ENCODE peak calls at places on chromosome 4, in ten cellular contexts. A is suprapubic skin, V is right lobe of liver, T is body of pancreas, Y is HCT116, X is ovary, M is Peyer's patch, J is IMR-90, L is stomach, C is heart left ventricle. K is an unnamed sample.
A peak's percentile ranks its signal among the peaks of the same experiment; 100 is the strongest.

GRCh38 chr4:16722386-16722785 is 176.1 kb downstream of the LDB2 start:
- DNase-seq in V (no peak), A (no peak), T (no peak), X (no peak), Y (no peak), J (no peak), M (no peak), L (no peak), C (no peak), K (no peak)

GRCh38 chr4:100510551-100510950 is 7.3 kb downstream of the EMCN start:
- DNase-seq in Y (no peak), X (no peak), T (no peak), M (no peak), C (no peak), J (no peak), V (no peak), A (no peak), L (no peak), K (no peak)

GRCh38 chr4:123024710-123025109 is 102.3 kb upstream of the NUDT6 start:
- DNase-seq in T (no peak), V (no peak), A (no peak), L (no peak), J (no peak), X (no peak), Y (no peak), C (no peak), M (no peak), K (no peak)

GRCh38 chr4:141571793-141572192 is 64.6 kb upstream of the IL15 start:
- DNase-seq in Y (no peak), C (no peak), M (no peak), V (no peak), L (no peak), X (no peak), J (no peak), A (no peak), T (no peak), K (no peak)

GRCh38 chr4:185004562-185005208 is 13.6 kb upstream of the HELT start:
- DNase-seq in V (peak; percentile 43), J (no peak), L (peak; percentile 55), M (no peak), T (peak; percentile 44), C (peak; percentile 27), A (no peak), Y (no peak), X (no peak), K (no peak)

GRCh38 chr4:113618205-113618604 is 143.3 kb downstream of the CAMK2D start:
- DNase-seq in A (no peak), X (no peak), C (no peak), V (no peak), L (no peak), J (no peak), Y (no peak), T (no peak), M (no peak), K (no peak)

GRCh38 chr4:20252656-20253271 is 1.1 kb downstream of the SLIT2 start:
- DNase-seq in T (peak; percentile 29), J (peak; percentile 39), M (peak; percentile 46), X (peak; percentile 36), A (peak; percentile 67), C (peak; percentile 18), Y (no peak), L (no peak), V (peak; percentile 20), K (peak; percentile 17)

GRCh38 chr4:168831919-168832745 is 177.9 kb downstream of the CBR4 start:
- DNase-seq in L (peak; percentile 88), J (peak; percentile 78), X (peak; percentile 90), V (peak; percentile 84), T (peak; percentile 79), M (peak; percentile 87), Y (peak; percentile 32), C (peak; percentile 78), A (peak; percentile 89), K (peak; percentile 80)

GRCh38 chr4:70991596-70991995 is 1.9 kb upstream of the DCK start:
- DNase-seq in A (no peak), J (no peak), C (no peak), M (no peak), L (no peak), Y (no peak), T (no peak), V (no peak), X (no peak), K (no peak)

GRCh38 chr4:101331017-101331416 is 16.3 kb downstream of the PPP3CA start:
- DNase-seq in M (no peak), C (no peak), L (no peak), V (no peak), Y (no peak), X (no peak), T (no peak), A (no peak), J (no peak), K (no peak)

GRCh38 chr4:130705023-130705422 is 1609.1 kb downstream of the C4orf33 start:
- DNase-seq in L (no peak), V (no peak), Y (no peak), T (no peak), A (no peak), J (no peak), C (no peak), X (no peak), M (no peak), K (no peak)

GRCh38 chr4:186946682-186947294 is 223.1 kb upstream of the FAT1 start:
- DNase-seq in X (no peak), M (peak; percentile 74), L (peak; percentile 42), C (no peak), A (no peak), V (peak; percentile 34), Y (peak; percentile 79), T (peak; percentile 87), J (peak; percentile 34), K (no peak)

GRCh38 chr4:18691431-18692200 is 670.1 kb upstream of the LCORL start:
- DNase-seq in C (no peak), V (no peak), A (no peak), L (no peak), Y (no peak), T (no peak), M (no peak), J (no peak), X (no peak), K (no peak)

GRCh38 chr4:8745036-8745827 is 126.4 kb downstream of the HMX1 start:
- DNase-seq in L (no peak), A (peak; percentile 18), X (peak; percentile 4), M (peak; percentile 17), Y (no peak), T (no peak), C (peak; percentile 2), J (no peak), V (peak; percentile 5), K (no peak)

GRCh38 chr4:172596206-172596605 is 572.4 kb upstream of the GALNT7 start:
- DNase-seq in T (no peak), L (no peak), C (no peak), Y (no peak), M (no peak), X (no peak), V (no peak), A (no peak), J (no peak), K (no peak)
- TF ChIP-seq CTCF in T (no peak), L (no peak), C (no peak), Y (no peak), M (no peak), X (no peak), V (no peak), A (no peak), J (no peak), K (no peak)

GRCh38 chr4:515251-515650 is 16.2 kb downstream of the PIGG start:
- DNase-seq in J (no peak), C (no peak), A (no peak), X (no peak), L (no peak), V (no peak), M (no peak), T (no peak), Y (no peak), K (no peak)
- TF ChIP-seq POLR2A in J (no peak), C (no peak), A (no peak), X (no peak), L (no peak), V (no peak), M (no peak), T (no peak), Y (no peak), K (no peak)

GRCh38 chr4:80201326-80202151 is 4.2 kb downstream of the PRDM8 start:
- DNase-seq in C (peak; percentile 57), Y (no peak), L (no peak), V (no peak), T (peak; percentile 41), X (peak; percentile 71), M (peak; percentile 81), J (peak; percentile 89), A (peak; percentile 74), K (no peak)

GRCh38 chr4:80202190-80202711 is 4.9 kb downstream of the PRDM8 start:
- DNase-seq in C (peak; percentile 82), L (peak; percentile 87), Y (no peak), J (peak; percentile 80), M (peak; percentile 93), T (peak; percentile 82), A (peak; percentile 90), V (peak; percentile 87), X (peak; percentile 88), K (peak; percentile 64)

GRCh38 chr4:80199947-80200346 is 2.6 kb downstream of the PRDM8 start:
- DNase-seq in Y (no peak), A (no peak), T (no peak), C (no peak), J (no peak), X (no peak), L (no peak), M (no peak), V (no peak), K (no peak)

GRCh38 chr4:80204433-80204832 is 7.1 kb downstream of the PRDM8 start:
- DNase-seq in V (no peak), L (no peak), X (no peak), C (no peak), M (no peak), A (no peak), J (peak; percentile 35), T (no peak), Y (no peak), K (no peak)

DNA sequence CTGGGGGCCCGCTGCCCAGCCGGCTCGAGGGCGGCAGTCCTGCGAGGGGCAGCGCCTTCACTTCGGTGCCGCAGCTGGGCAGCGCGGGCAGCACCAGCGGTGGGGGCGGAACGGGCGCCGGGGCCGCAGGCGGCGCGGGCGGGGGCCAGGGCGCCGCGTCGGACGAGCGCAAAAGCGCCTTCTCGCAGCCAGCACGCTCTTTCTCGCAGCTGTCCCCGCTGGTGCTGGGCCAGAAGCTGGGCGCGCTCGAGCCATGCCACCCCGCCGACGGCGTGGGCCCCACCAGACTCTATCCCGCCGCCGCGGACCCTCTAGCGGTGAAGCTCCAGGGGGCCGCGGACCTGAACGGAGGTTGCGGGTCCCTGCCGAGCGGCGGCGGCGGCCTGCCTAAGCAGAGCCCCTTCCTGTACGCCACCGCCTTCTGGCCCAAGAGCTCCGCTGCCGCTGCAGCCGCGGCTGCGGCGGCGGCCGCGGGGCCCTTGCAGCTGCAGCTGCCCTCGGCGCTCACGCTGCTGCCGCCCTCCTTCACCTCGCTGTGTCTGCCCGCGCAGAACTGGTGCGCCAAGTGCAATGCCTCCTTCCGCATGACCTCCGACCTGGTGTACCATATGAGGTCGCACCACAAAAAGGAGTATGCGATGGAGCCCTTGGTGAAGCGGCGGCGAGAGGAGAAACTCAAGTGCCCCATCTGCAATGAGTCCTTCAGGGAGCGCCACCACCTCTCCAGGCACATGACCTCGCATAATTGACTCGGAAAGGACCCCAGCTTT is 5.7 kb downstream of the PRDM8 start:
- DNase-seq in L (no peak), Y (no peak), V (peak; percentile 31), J (peak; percentile 35), T (peak; percentile 34), C (no peak), A (peak; percentile 66), M (peak; percentile 80), X (peak; percentile 32), K (no peak)
- H3K27me3 ChIP-seq in L (peaks cover 10% of the 10 kb centered on the region), Y (no peaks in the 10 kb centered on the region), V (peaks cover 15% of the 10 kb centered on the region), J (no peaks in the 10 kb centered on the region), T (peaks cover 6% of the 10 kb centered on the region), C (peaks cover 24% of the 10 kb centered on the region), A (peaks cover 54% of the 10 kb centered on the region), M (peaks cover 3% of the 10 kb centered on the region), X (no peaks in the 10 kb centered on the region), K (peaks cover 52% of the 10 kb centered on the region)

GRCh38 chr4:158710814-158711213 is 12.4 kb downstream of the PPID start:
- DNase-seq in M (no peak), C (no peak), T (no peak), V (no peak), A (no peak), L (no peak), J (peak; percentile 8), Y (no peak), X (no peak), K (no peak)
- TF ChIP-seq CTCF in M (no peak), C (no peak), T (peak; percentile 8), V (no peak), A (no peak), L (no peak), J (peak; percentile 43), Y (no peak), X (no peak), K (no peak)

K was measured in gastrocnemius medialis.